ENCODE peak calls at places on chromosome 10, in seven cellular contexts. One of them, this sample, is unnamed.

GRCh38 chr10:79391231-79392019 is 44.2 kb downstream of the PPIF start:
- DNase-seq in epithelial cell of prostate: no peak
- DNase-seq in G401: no peak
- DNase-seq in mesothelial cell of epicardium: no peak
- DNase-seq in renal cortical epithelial cell: no peak
- DNase-seq in AG09309: no peak
- DNase-seq in iPS DF 19.7: no peak
- DNase-seq in this sample: no peak

GRCh38 chr10:113430634-113431033 is 122.2 kb upstream of the HABP2 start:
- DNase-seq in G401: no peak
- DNase-seq in iPS DF 19.7: no peak
- DNase-seq in renal cortical epithelial cell: no peak
- DNase-seq in epithelial cell of prostate: no peak
- DNase-seq in mesothelial cell of epicardium: no peak
- DNase-seq in AG09309: no peak
- DNase-seq in this sample: no peak

GRCh38 chr10:88058750-88059149 is 195.3 kb downstream of the PTEN start:
- DNase-seq in renal cortical epithelial cell: no peak
- DNase-seq in G401: no peak
- DNase-seq in AG09309: no peak
- DNase-seq in iPS DF 19.7: no peak
- DNase-seq in mesothelial cell of epicardium: no peak
- DNase-seq in epithelial cell of prostate: no peak
- DNase-seq in this sample: no peak

GRCh38 chr10:110005716-110006115 is 2.1 kb upstream of the ADD3 start:
- DNase-seq in epithelial cell of prostate: no peak
- DNase-seq in G401: peak
- DNase-seq in mesothelial cell of epicardium: no peak
- DNase-seq in iPS DF 19.7: no peak
- DNase-seq in renal cortical epithelial cell: peak
- DNase-seq in AG09309: peak
- DNase-seq in this sample: no peak

GRCh38 chr10:2246747-2247146 is 509.4 kb upstream of the ADARB2 start:
- DNase-seq in mesothelial cell of epicardium: no peak
- DNase-seq in epithelial cell of prostate: peak
- DNase-seq in iPS DF 19.7: no peak
- DNase-seq in G401: no peak
- DNase-seq in renal cortical epithelial cell: no peak
- DNase-seq in AG09309: no peak
- DNase-seq in this sample: no peak

GRCh38 chr10:120431356-120431755 is 25.7 kb upstream of the PLPP4 start:
- DNase-seq in AG09309: no peak
- DNase-seq in G401: no peak
- DNase-seq in epithelial cell of prostate: no peak
- DNase-seq in iPS DF 19.7: no peak
- DNase-seq in mesothelial cell of epicardium: no peak
- DNase-seq in renal cortical epithelial cell: no peak
- DNase-seq in this sample: no peak

GRCh38 chr10:78779339-78779955 is 289.3 kb upstream of the ZMIZ1 start:
- DNase-seq in G401: no peak
- DNase-seq in epithelial cell of prostate: no peak
- DNase-seq in iPS DF 19.7: no peak
- DNase-seq in mesothelial cell of epicardium: no peak
- DNase-seq in AG09309: no peak
- DNase-seq in renal cortical epithelial cell: peak
- DNase-seq in this sample: no peak

GRCh38 chr10:79434223-79434687 is 11.2 kb downstream of the ZCCHC24 start:
- DNase-seq in renal cortical epithelial cell: no peak
- DNase-seq in iPS DF 19.7: no peak
- DNase-seq in G401: no peak
- DNase-seq in AG09309: no peak
- DNase-seq in epithelial cell of prostate: no peak
- DNase-seq in mesothelial cell of epicardium: no peak
- DNase-seq in this sample: no peak

GRCh38 chr10:94397549-94398370 is 4.6 kb upstream of the TBC1D12 start:
- DNase-seq in G401: no peak
- DNase-seq in mesothelial cell of epicardium: no peak
- DNase-seq in epithelial cell of prostate: no peak
- DNase-seq in iPS DF 19.7: no peak
- DNase-seq in renal cortical epithelial cell: peak
- DNase-seq in AG09309: peak
- DNase-seq in this sample: no peak

GRCh38 chr10:35191523-35191922 is 64.9 kb downstream of the CREM start:
- DNase-seq in renal cortical epithelial cell: no peak
- DNase-seq in AG09309: no peak
- DNase-seq in epithelial cell of prostate: no peak
- DNase-seq in G401: no peak
- DNase-seq in iPS DF 19.7: no peak
- DNase-seq in mesothelial cell of epicardium: no peak
- DNase-seq in this sample: no peak

GRCh38 chr10:133278577-133279265 is 2.1 kb upstream of the ADAM8 start:
- DNase-seq in AG09309: no peak
- DNase-seq in iPS DF 19.7: no peak
- DNase-seq in epithelial cell of prostate: peak
- DNase-seq in renal cortical epithelial cell: peak
- DNase-seq in mesothelial cell of epicardium: no peak
- DNase-seq in G401: no peak
- DNase-seq in this sample: no peak

This sample was measured in cerebellum.